ENCODE peak calls at places on chromosomes 13 and 19, in four cellular contexts. I is AG20443, M is germinal center, F is KG1. O is an unnamed sample.

GRCh38 chr13:20475927-20476691 is 49.5 kb downstream of the CRYL1 start:
- DNase-seq in I (no peak), F (peak; percentile 49), M (peak; percentile 13), O (peak; percentile 54)

GRCh38 chr19:13164370-13165090 is 14.3 kb downstream of the IER2 start:
- DNase-seq in I (no peak), F (peak; percentile 43), M (no peak), O (peak; percentile 93)

GRCh38 chr13:22757530-22758120 is 423.2 kb upstream of the SGCG start:
- DNase-seq in M (no peak), I (peak; percentile 29), F (no peak), O (peak; percentile 46)

GRCh38 chr19:8526345-8527062 is 12.5 kb upstream of the ZNF414 start:
- DNase-seq in F (no peak), I (peak; percentile 94), M (no peak), O (peak; percentile 69)

GRCh38 chr13:96460571-96460970 is 370.7 kb downstream of the HS6ST3 start:
- DNase-seq in I (no peak), M (no peak), F (no peak), O (peak; percentile 56)

GRCh38 chr13:111904701-111905608 is 162.0 kb upstream of the SOX1 start:
- DNase-seq in M (no peak), I (no peak), F (no peak), O (no peak)

GRCh38 chr19:4967738-4968461 is 1.0 kb upstream of the KDM4B start:
- DNase-seq in M (no peak), F (no peak), I (peak; percentile 4), O (no peak)

GRCh38 chr13:79528356-79528755 is 47.4 kb downstream of the NDFIP2 start:
- DNase-seq in F (no peak), I (no peak), M (no peak), O (no peak)

GRCh38 chr13:29681859-29682258 is 86.4 kb upstream of the SLC7A1 start:
- DNase-seq in I (peak; percentile 24), M (no peak), F (no peak), O (no peak)

GRCh38 chr19:43820098-43820860 is 6.8 kb upstream of the ZNF283 start:
- DNase-seq in I (peak; percentile 87), F (no peak), M (peak; percentile 10), O (no peak)

GRCh38 chr19:3692141-3693029 is 7.9 kb downstream of the PIP5K1C start:
- DNase-seq in F (no peak), M (peak; percentile 62), I (peak; percentile 46), O (no peak)

GRCh38 chr19:4497770-4498389 is 20.4 kb downstream of the PLIN4 start:
- DNase-seq in M (no peak), F (no peak), I (no peak), O (no peak)

GRCh38 chr13:87128006-87128405 is 543.2 kb upstream of the SLITRK5 start:
- DNase-seq in F (no peak), I (peak; percentile 3), M (no peak), O (no peak)

GRCh38 chr19:58361900-58362271 is 665 bp downstream of the ZNF497 start:
- DNase-seq in M (peak; percentile 44), I (peak; percentile 65), F (peak; percentile 60), O (no peak)

GRCh38 chr13:28582225-28582891 is 76.6 kb upstream of the POMP start:
- DNase-seq in F (no peak), M (no peak), I (no peak), O (no peak)

GRCh38 chr19:2986951-2987491 is 9.7 kb downstream of the TLE6 start:
- DNase-seq in M (no peak), I (peak; percentile 9), F (no peak), O (no peak)

GRCh38 chr19:50024719-50025021 is 502 bp downstream of the VRK3 start:
- DNase-seq in M (no peak), F (no peak), I (no peak), O (no peak)

GRCh38 chr13:46893820-46894533 is 2.9 kb downstream of the HTR2A start:
- DNase-seq in I (peak; percentile 90), M (peak; percentile 79), F (peak; percentile 69), O (no peak)

GRCh38 chr19:49064768-49065611 is at the start of gene NTF4:
- DNase-seq in F (no peak), M (no peak), I (peak; percentile 59), O (peak; percentile 67)

GRCh38 chr19:11560404-11560988 is 1.5 kb upstream of the ELOF1 start:
- DNase-seq in F (peak; percentile 43), M (peak; percentile 75), I (peak; percentile 59), O (peak; percentile 51)

GRCh38 chr19:12774588-12775555 is at the start of gene HOOK2:
- DNase-seq in F (no peak), I (no peak), M (no peak), O (peak; percentile 96)

GRCh38 chr19:3465552-3465951 is 14.8 kb downstream of the SMIM24 start:
- DNase-seq in I (no peak), M (no peak), F (no peak), O (no peak)

GRCh38 chr13:59368652-59369051 is 795.1 kb downstream of the DIAPH3 start:
- DNase-seq in I (no peak), M (no peak), F (no peak), O (no peak)

GRCh38 chr19:51091126-51091525 is 8.4 kb upstream of the KLK14 start:
- DNase-seq in I (no peak), F (no peak), M (no peak), O (no peak)

GRCh38 chr13:80551650-80552497 is 210.9 kb upstream of the SPRY2 start:
- DNase-seq in M (no peak), F (no peak), I (no peak), O (no peak)

GRCh38 chr13:100694722-100695644 is 20.4 kb upstream of the TMTC4 start:
- DNase-seq in F (no peak), M (peak; percentile 38), I (peak; percentile 76), O (no peak)

GRCh38 chr13:51000576-51001260 is 91.1 kb downstream of the RNASEH2B start:
- DNase-seq in F (no peak), I (peak; percentile 84), M (no peak), O (no peak)

GRCh38 chr19:41785653-41786052 is 10.7 kb upstream of the CEACAM3 start:
- DNase-seq in I (peak; percentile 79), M (peak; percentile 86), F (peak; percentile 73), O (peak; percentile 86)

O was measured in NCI-H526.